ENCODE peak calls at places on chromosomes 16 and 17, in nine cellular contexts. J is MCF 10A; X is H4; H is LHCN-M2; K is cardiac muscle cell; F is activated CD4-positive, alpha-beta T cell treated with anti-CD3 and anti-CD28 coated beads for 48 hours; L is MV-4-11; N is AG09319; P is ELF-1. V is an unnamed sample.

GRCh38 chr17:36546418-36547093 is 1.8 kb downstream of the GGNBP2 start:
- DNase-seq in P (no peak), L (no peak), N (no peak), F (no peak), H (no peak), K (peak), J (no peak), X (no peak), V (peak)

GRCh38 chr17:57391076-57391825 is 134.9 kb downstream of the MSI2 start:
- DNase-seq in P (no peak), J (no peak), N (no peak), H (peak), L (no peak), K (no peak), F (no peak), X (no peak), V (no peak)

GRCh38 chr16:4833584-4833983 is 13.5 kb downstream of the GLYR1 start:
- DNase-seq in L (no peak), N (no peak), J (no peak), P (no peak), F (no peak), X (no peak), H (no peak), K (no peak), V (no peak)

GRCh38 chr16:11685844-11686618 is 17.8 kb downstream of the SNN start:
- DNase-seq in P (no peak), F (no peak), L (no peak), X (no peak), H (no peak), J (no peak), N (no peak), K (no peak), V (peak)

GRCh38 chr16:82185012-82185411 is 15.0 kb upstream of the MPHOSPH6 start:
- DNase-seq in P (no peak), X (no peak), H (peak), K (no peak), F (no peak), N (no peak), J (no peak), L (no peak), V (no peak)

GRCh38 chr17:19647697-19648474 is 665 bp upstream of the ALDH3A2 start:
- DNase-seq in H (peak), P (peak), F (peak), N (peak), L (peak), X (peak), K (peak), J (peak), V (peak)

GRCh38 chr16:72508196-72508595 is 336.2 kb upstream of the PMFBP1 start:
- DNase-seq in H (peak), L (no peak), N (no peak), J (no peak), X (no peak), F (no peak), P (no peak), K (no peak), V (no peak)

GRCh38 chr17:11882716-11883115 is 114.6 kb downstream of the ZNF18 start:
- DNase-seq in K (no peak), H (no peak), F (no peak), X (no peak), P (peak), N (no peak), L (no peak), J (no peak), V (no peak)

GRCh38 chr16:66871840-66872239 is 8.5 kb upstream of the PDP2 start:
- DNase-seq in K (no peak), J (no peak), P (no peak), X (no peak), F (no peak), N (no peak), L (no peak), H (no peak), V (no peak)

GRCh38 chr17:27834571-27834970 is 34.2 kb upstream of the NOS2 start:
- DNase-seq in L (no peak), J (peak), X (no peak), P (no peak), K (no peak), H (no peak), F (no peak), N (no peak), V (no peak)

GRCh38 chr16:27441276-27441675 is 39.3 kb downstream of the IL21R start:
- DNase-seq in L (no peak), H (no peak), K (no peak), P (no peak), J (no peak), F (no peak), N (no peak), X (no peak), V (no peak)

V was measured in adipocyte.